ENCODE peak calls at places on chromosomes 1 and 21, in five cellular contexts. One of them, this sample, is unnamed.

GRCh38 chr1:36653850-36654249 is 171.1 kb upstream of the CSF3R start:
- DNase-seq in neural progenitor cell: no peak
- DNase-seq in uterus: no peak
- DNase-seq in OCI-LY7: no peak
- DNase-seq in GM12865: no peak
- DNase-seq in this sample: no peak

GRCh38 chr1:203306970-203307541 is 1.7 kb downstream of the BTG2 start:
- DNase-seq in GM12865: peak; percentile 54
- DNase-seq in neural progenitor cell: peak; percentile 26
- DNase-seq in OCI-LY7: peak; percentile 58
- DNase-seq in uterus: no peak
- DNase-seq in this sample: no peak

GRCh38 chr1:21308847-21309652 is 18.8 kb upstream of the ECE1 start:
- DNase-seq in neural progenitor cell: peak; percentile 52
- DNase-seq in GM12865: no peak
- DNase-seq in uterus: peak; percentile 83
- DNase-seq in OCI-LY7: no peak
- DNase-seq in this sample: no peak

GRCh38 chr1:84271452-84272273 is 29.8 kb upstream of the SAMD13 start:
- DNase-seq in GM12865: peak; percentile 66
- DNase-seq in uterus: no peak
- DNase-seq in neural progenitor cell: peak; percentile 54
- DNase-seq in OCI-LY7: peak; percentile 85
- DNase-seq in this sample: peak; percentile 46

GRCh38 chr1:214446772-214447556 is 104.4 kb downstream of the PTPN14 start:
- DNase-seq in GM12865: peak; percentile 34
- DNase-seq in neural progenitor cell: peak; percentile 46
- DNase-seq in OCI-LY7: no peak
- DNase-seq in uterus: no peak
- DNase-seq in this sample: no peak

GRCh38 chr1:156371553-156372264 is 2.7 kb downstream of the RHBG start:
- DNase-seq in OCI-LY7: no peak
- DNase-seq in neural progenitor cell: no peak
- DNase-seq in uterus: peak; percentile 58
- DNase-seq in GM12865: no peak
- DNase-seq in this sample: no peak

GRCh38 chr1:185681034-185681633 is 53.1 kb upstream of the HMCN1 start:
- DNase-seq in uterus: no peak
- DNase-seq in neural progenitor cell: peak; percentile 69
- DNase-seq in GM12865: peak; percentile 60
- DNase-seq in OCI-LY7: peak; percentile 36
- DNase-seq in this sample: no peak

GRCh38 chr1:17763995-17764394 is 8.9 kb downstream of the ACTL8 start:
- DNase-seq in GM12865: no peak
- DNase-seq in OCI-LY7: no peak
- DNase-seq in uterus: no peak
- DNase-seq in neural progenitor cell: no peak
- DNase-seq in this sample: no peak

GRCh38 chr1:23838401-23838866 is 13.2 kb upstream of the HMGCL start:
- DNase-seq in OCI-LY7: peak; percentile 78
- DNase-seq in neural progenitor cell: peak; percentile 59
- DNase-seq in GM12865: peak; percentile 80
- DNase-seq in uterus: peak; percentile 57
- DNase-seq in this sample: no peak

GRCh38 chr1:116886532-116886931 is 23.2 kb upstream of the PTGFRN start:
- DNase-seq in OCI-LY7: no peak
- DNase-seq in GM12865: no peak
- DNase-seq in uterus: no peak
- DNase-seq in neural progenitor cell: no peak
- DNase-seq in this sample: no peak

GRCh38 chr21:40070871-40071270 is 203.6 kb downstream of the PCP4 start:
- DNase-seq in neural progenitor cell: no peak
- DNase-seq in GM12865: no peak
- DNase-seq in OCI-LY7: no peak
- DNase-seq in uterus: no peak
- DNase-seq in this sample: no peak

GRCh38 chr1:65948609-65949229 is 156.0 kb downstream of the PDE4B start:
- DNase-seq in neural progenitor cell: no peak
- DNase-seq in GM12865: no peak
- DNase-seq in uterus: no peak
- DNase-seq in OCI-LY7: no peak
- DNase-seq in this sample: no peak

GRCh38 chr1:236998571-236998970 is 5.7 kb downstream of the MT1HL1 start:
- DNase-seq in uterus: no peak
- DNase-seq in neural progenitor cell: no peak
- DNase-seq in GM12865: no peak
- DNase-seq in OCI-LY7: no peak
- DNase-seq in this sample: no peak
- H3K4me3 ChIP-seq in uterus: no peak overlapping the region
- H3K4me3 ChIP-seq in neural progenitor cell: no peak overlapping the region
- H3K4me3 ChIP-seq in GM12865: no peak overlapping the region
- H3K4me3 ChIP-seq in OCI-LY7: no peak overlapping the region
- H3K4me3 ChIP-seq in this sample: no peak overlapping the region

GRCh38 chr1:229508823-229509337 is 739 bp upstream of the NUP133 start:
- DNase-seq in uterus: no peak
- DNase-seq in OCI-LY7: peak; percentile 2
- DNase-seq in neural progenitor cell: peak; percentile 4
- DNase-seq in GM12865: peak; percentile 6
- DNase-seq in this sample: no peak

GRCh38 chr1:229509576-229509975 is 1.4 kb upstream of the NUP133 start:
- DNase-seq in GM12865: no peak
- DNase-seq in OCI-LY7: no peak
- DNase-seq in uterus: no peak
- DNase-seq in neural progenitor cell: no peak
- DNase-seq in this sample: no peak

GRCh38 chr1:229506633-229507032 is 1.5 kb downstream of the NUP133 start:
- DNase-seq in uterus: no peak
- DNase-seq in OCI-LY7: no peak
- DNase-seq in GM12865: no peak
- DNase-seq in neural progenitor cell: no peak
- DNase-seq in this sample: no peak

GRCh38 chr1:229507502-229507901 is 639 bp downstream of the NUP133 start:
- DNase-seq in uterus: no peak
- DNase-seq in OCI-LY7: no peak
- DNase-seq in GM12865: no peak
- DNase-seq in neural progenitor cell: no peak
- DNase-seq in this sample: no peak

DNA sequence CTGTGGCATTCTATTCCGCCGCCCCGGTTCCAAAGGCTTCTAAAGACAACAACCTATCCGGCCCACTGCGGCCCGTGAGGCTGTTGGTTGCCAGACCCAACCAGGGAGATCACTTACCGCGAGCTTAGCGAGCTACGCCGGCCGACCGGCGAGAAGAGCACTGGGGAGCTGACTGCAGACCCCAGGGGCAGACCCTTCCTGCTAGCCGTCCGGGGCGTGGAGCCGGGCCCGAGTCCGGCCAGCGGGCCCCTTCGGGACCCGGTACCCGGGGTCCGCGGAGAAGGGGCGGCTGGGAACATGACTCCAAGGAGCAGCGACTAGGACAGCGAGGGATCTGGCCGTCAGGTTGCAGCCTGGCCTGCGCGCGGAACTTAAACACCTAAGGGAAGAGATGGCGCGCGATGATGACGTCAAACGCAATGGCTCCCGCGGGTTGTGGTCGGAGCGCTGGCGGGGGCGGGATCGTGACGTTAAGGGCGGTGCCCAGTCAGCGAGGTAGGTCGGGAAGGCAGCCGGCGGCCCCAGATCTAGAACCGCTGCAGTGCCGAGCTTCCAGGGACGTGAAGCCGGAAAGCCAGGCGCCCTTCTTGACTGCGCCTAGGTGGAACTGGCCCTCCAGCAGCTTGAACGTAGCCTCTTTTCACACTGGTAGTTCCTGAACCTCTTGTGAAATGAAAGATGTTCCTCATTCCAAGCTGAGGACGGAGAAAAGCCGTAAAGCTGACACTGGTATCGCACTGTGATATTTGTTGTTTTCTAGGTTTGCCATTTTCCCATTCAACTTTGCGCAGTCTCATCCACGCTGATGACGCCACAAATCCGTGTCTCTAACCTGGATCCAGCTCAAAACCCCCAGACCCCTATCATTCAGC is at the start of gene NUP133:
- DNase-seq in GM12865: peak; percentile 98
- DNase-seq in neural progenitor cell: peak; percentile 99
- DNase-seq in uterus: peak; percentile 99
- DNase-seq in OCI-LY7: peak; percentile 98
- DNase-seq in this sample: peak; percentile 93
- TF ChIP-seq CTCF in GM12865: no peak
- TF ChIP-seq CTCF in neural progenitor cell: no peak
- TF ChIP-seq CTCF in uterus: no peak
- TF ChIP-seq CTCF in OCI-LY7: no peak
- TF ChIP-seq CTCF in this sample: no peak

DNA sequence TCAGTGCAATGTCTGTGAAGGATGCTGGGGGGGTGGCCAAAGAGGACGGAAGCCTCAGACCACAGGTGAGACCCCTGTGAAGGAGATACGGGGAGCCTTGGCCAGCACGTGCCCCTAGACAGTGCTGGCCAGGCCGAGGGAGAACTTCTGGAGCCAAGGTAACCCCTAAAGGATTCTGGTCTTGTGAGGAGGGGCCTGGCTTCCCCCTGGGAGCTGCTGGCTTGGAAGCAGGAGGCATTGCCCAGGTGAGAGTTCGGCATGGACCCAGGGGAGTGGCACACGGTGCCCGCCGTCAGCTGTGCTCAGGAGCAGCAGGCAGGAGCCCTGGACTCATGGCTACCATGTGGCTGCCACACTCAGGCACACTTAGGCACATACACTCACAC is 1.3 kb upstream of the COL6A2 start:
- DNase-seq in OCI-LY7: no peak
- DNase-seq in uterus: peak; percentile 33
- DNase-seq in neural progenitor cell: no peak
- DNase-seq in GM12865: no peak
- DNase-seq in this sample: no peak
- H3K4me3 ChIP-seq in OCI-LY7: no peak overlapping the region
- H3K4me3 ChIP-seq in uterus: no peak overlapping the region
- H3K4me3 ChIP-seq in neural progenitor cell: no peak overlapping the region
- H3K4me3 ChIP-seq in GM12865: no peak overlapping the region
- H3K4me3 ChIP-seq in this sample: no peak overlapping the region

DNA sequence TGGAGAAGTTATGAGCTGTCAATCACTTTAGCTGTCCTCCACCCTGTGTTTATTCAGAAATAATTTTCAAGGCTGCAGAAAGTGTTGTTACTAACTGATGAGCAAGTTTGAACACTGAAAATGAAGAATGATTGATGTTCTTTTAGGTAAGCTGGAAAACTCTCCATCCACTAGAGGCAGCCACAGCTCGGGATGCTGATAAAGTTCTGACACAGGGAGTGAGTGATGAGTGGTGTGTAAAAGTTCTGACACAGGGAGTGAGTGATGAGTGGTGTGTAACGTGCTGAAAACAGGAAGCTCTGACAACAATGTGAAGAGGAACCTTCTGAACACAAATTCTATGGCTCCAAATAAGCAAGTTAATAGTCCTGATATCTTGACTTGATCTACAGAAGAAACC is 197.5 kb upstream of the PTBP2 start:
- DNase-seq in OCI-LY7: peak; percentile 5
- DNase-seq in uterus: no peak
- DNase-seq in GM12865: no peak
- DNase-seq in neural progenitor cell: no peak
- DNase-seq in this sample: no peak
- TF ChIP-seq CTCF in OCI-LY7: no peak
- TF ChIP-seq CTCF in uterus: no peak
- TF ChIP-seq CTCF in GM12865: no peak
- TF ChIP-seq CTCF in neural progenitor cell: no peak
- TF ChIP-seq CTCF in this sample: no peak

GRCh38 chr1:59705849-59706599 is 108.7 kb upstream of the HOOK1 start:
- DNase-seq in OCI-LY7: no peak
- DNase-seq in neural progenitor cell: no peak
- DNase-seq in uterus: peak; percentile 68
- DNase-seq in GM12865: no peak
- DNase-seq in this sample: no peak

GRCh38 chr1:59707216-59707615 is 107.5 kb upstream of the HOOK1 start:
- DNase-seq in GM12865: no peak
- DNase-seq in OCI-LY7: no peak
- DNase-seq in neural progenitor cell: no peak
- DNase-seq in uterus: peak; percentile 72
- DNase-seq in this sample: no peak

GRCh38 chr1:59703918-59704378 is 110.8 kb upstream of the HOOK1 start:
- DNase-seq in OCI-LY7: no peak
- DNase-seq in uterus: peak; percentile 35
- DNase-seq in GM12865: no peak
- DNase-seq in neural progenitor cell: no peak
- DNase-seq in this sample: no peak

GRCh38 chr1:59703226-59703917 is 111.4 kb upstream of the HOOK1 start:
- DNase-seq in uterus: peak; percentile 31
- DNase-seq in neural progenitor cell: no peak
- DNase-seq in GM12865: no peak
- DNase-seq in OCI-LY7: no peak
- DNase-seq in this sample: no peak

GRCh38 chr1:59704721-59705120 is 110.0 kb upstream of the HOOK1 start:
- DNase-seq in GM12865: no peak
- DNase-seq in uterus: no peak
- DNase-seq in neural progenitor cell: no peak
- DNase-seq in OCI-LY7: no peak
- DNase-seq in this sample: no peak
- H3K4me3 ChIP-seq in GM12865: no peak overlapping the region
- H3K4me3 ChIP-seq in uterus: no peak overlapping the region
- H3K4me3 ChIP-seq in neural progenitor cell: no peak overlapping the region
- H3K4me3 ChIP-seq in OCI-LY7: no peak overlapping the region
- H3K4me3 ChIP-seq in this sample: no peak overlapping the region

GRCh38 chr21:17900281-17900989 is 81.3 kb upstream of the C21orf91 start:
- DNase-seq in neural progenitor cell: peak; percentile 26
- DNase-seq in uterus: no peak
- DNase-seq in GM12865: no peak
- DNase-seq in OCI-LY7: no peak
- DNase-seq in this sample: no peak
- TF ChIP-seq CTCF in neural progenitor cell: peak; percentile 30
- TF ChIP-seq CTCF in uterus: no peak
- TF ChIP-seq CTCF in GM12865: no peak
- TF ChIP-seq CTCF in OCI-LY7: peak; percentile 64
- TF ChIP-seq CTCF in this sample: peak; percentile 18

GRCh38 chr21:38092033-38092432 is 164.8 kb upstream of the KCNJ15 start:
- DNase-seq in uterus: no peak
- DNase-seq in neural progenitor cell: no peak
- DNase-seq in OCI-LY7: no peak
- DNase-seq in GM12865: no peak
- DNase-seq in this sample: no peak
- H3K4me3 ChIP-seq in uterus: no peak overlapping the region
- H3K4me3 ChIP-seq in neural progenitor cell: no peak overlapping the region
- H3K4me3 ChIP-seq in OCI-LY7: no peak overlapping the region
- H3K4me3 ChIP-seq in GM12865: no peak overlapping the region
- H3K4me3 ChIP-seq in this sample: no peak overlapping the region

This sample was measured in GM12864.